ENCODE peak calls at places on chromosomes 13 and 19, in ten cellular contexts. One of them, this sample, is unnamed.

GRCh38 chr13:20801704-20802103 is 27.9 kb upstream of the EEF1AKMT1 start:
- DNase-seq in HCT116: no peak
- DNase-seq in cardiac muscle cell: no peak
- DNase-seq in lower lobe of right lung: no peak
- DNase-seq in H1: no peak
- DNase-seq in MM.1S: no peak
- DNase-seq in osteoblast: no peak
- DNase-seq in breast epithelium: no peak
- DNase-seq in SK-N-SH: no peak
- DNase-seq in adipocyte: no peak
- DNase-seq in this sample: no peak

GRCh38 chr13:53200075-53200474 is 171.5 kb downstream of the OLFM4 start:
- DNase-seq in cardiac muscle cell: no peak
- DNase-seq in lower lobe of right lung: no peak
- DNase-seq in breast epithelium: no peak
- DNase-seq in osteoblast: peak; percentile 66
- DNase-seq in SK-N-SH: no peak
- DNase-seq in MM.1S: no peak
- DNase-seq in H1: no peak
- DNase-seq in adipocyte: no peak
- DNase-seq in HCT116: no peak
- DNase-seq in this sample: no peak

GRCh38 chr13:80477641-80478443 is 136.9 kb upstream of the SPRY2 start:
- DNase-seq in cardiac muscle cell: no peak
- DNase-seq in osteoblast: no peak
- DNase-seq in SK-N-SH: no peak
- DNase-seq in H1: no peak
- DNase-seq in breast epithelium: no peak
- DNase-seq in HCT116: no peak
- DNase-seq in lower lobe of right lung: no peak
- DNase-seq in adipocyte: no peak
- DNase-seq in MM.1S: no peak
- DNase-seq in this sample: no peak

GRCh38 chr13:97395437-97396136 is 38.4 kb upstream of the RAP2A start:
- DNase-seq in breast epithelium: no peak
- DNase-seq in osteoblast: no peak
- DNase-seq in lower lobe of right lung: no peak
- DNase-seq in cardiac muscle cell: no peak
- DNase-seq in H1: no peak
- DNase-seq in SK-N-SH: no peak
- DNase-seq in adipocyte: peak; percentile 48
- DNase-seq in MM.1S: no peak
- DNase-seq in HCT116: no peak
- DNase-seq in this sample: no peak

GRCh38 chr19:33252418-33252962 is 26.8 kb upstream of the SLC7A10 start:
- DNase-seq in breast epithelium: no peak
- DNase-seq in SK-N-SH: no peak
- DNase-seq in HCT116: no peak
- DNase-seq in osteoblast: no peak
- DNase-seq in H1: no peak
- DNase-seq in MM.1S: no peak
- DNase-seq in lower lobe of right lung: peak; percentile 32
- DNase-seq in cardiac muscle cell: no peak
- DNase-seq in adipocyte: no peak
- DNase-seq in this sample: no peak

GRCh38 chr13:70457474-70457873 is 349.2 kb upstream of the KLHL1 start:
- DNase-seq in SK-N-SH: no peak
- DNase-seq in lower lobe of right lung: no peak
- DNase-seq in osteoblast: no peak
- DNase-seq in adipocyte: no peak
- DNase-seq in MM.1S: no peak
- DNase-seq in HCT116: no peak
- DNase-seq in H1: no peak
- DNase-seq in breast epithelium: no peak
- DNase-seq in cardiac muscle cell: no peak
- DNase-seq in this sample: no peak

GRCh38 chr13:113152894-113153809 is 5.3 kb upstream of the PROZ start:
- DNase-seq in osteoblast: peak; percentile 63
- DNase-seq in H1: peak; percentile 81
- DNase-seq in SK-N-SH: peak; percentile 65
- DNase-seq in MM.1S: no peak
- DNase-seq in HCT116: no peak
- DNase-seq in breast epithelium: no peak
- DNase-seq in lower lobe of right lung: peak; percentile 66
- DNase-seq in cardiac muscle cell: peak; percentile 71
- DNase-seq in adipocyte: peak; percentile 8
- DNase-seq in this sample: no peak

GRCh38 chr19:56321981-56322558 is 7.4 kb upstream of the ZSCAN5A start:
- DNase-seq in adipocyte: no peak
- DNase-seq in MM.1S: no peak
- DNase-seq in H1: no peak
- DNase-seq in SK-N-SH: no peak
- DNase-seq in lower lobe of right lung: no peak
- DNase-seq in HCT116: no peak
- DNase-seq in breast epithelium: no peak
- DNase-seq in osteoblast: no peak
- DNase-seq in cardiac muscle cell: no peak
- DNase-seq in this sample: no peak

GRCh38 chr19:39195755-39196154 is 1.0 kb upstream of the NCCRP1 start:
- DNase-seq in MM.1S: no peak
- DNase-seq in H1: no peak
- DNase-seq in HCT116: no peak
- DNase-seq in breast epithelium: no peak
- DNase-seq in cardiac muscle cell: no peak
- DNase-seq in adipocyte: no peak
- DNase-seq in osteoblast: peak; percentile 10
- DNase-seq in SK-N-SH: no peak
- DNase-seq in lower lobe of right lung: no peak
- DNase-seq in this sample: no peak

GRCh38 chr19:43430142-43430710 is 15.5 kb downstream of the TEX101 start:
- DNase-seq in SK-N-SH: no peak
- DNase-seq in lower lobe of right lung: no peak
- DNase-seq in H1: no peak
- DNase-seq in osteoblast: no peak
- DNase-seq in MM.1S: peak; percentile 64
- DNase-seq in breast epithelium: no peak
- DNase-seq in cardiac muscle cell: no peak
- DNase-seq in HCT116: no peak
- DNase-seq in adipocyte: no peak
- DNase-seq in this sample: no peak

GRCh38 chr19:12789904-12790619 is 1.2 kb upstream of the JUNB start:
- DNase-seq in MM.1S: peak; percentile 96
- DNase-seq in osteoblast: peak; percentile 100
- DNase-seq in cardiac muscle cell: peak; percentile 97
- DNase-seq in SK-N-SH: peak; percentile 92
- DNase-seq in HCT116: peak; percentile 89
- DNase-seq in H1: peak; percentile 97
- DNase-seq in breast epithelium: peak; percentile 95
- DNase-seq in adipocyte: peak; percentile 98
- DNase-seq in lower lobe of right lung: peak; percentile 99
- DNase-seq in this sample: peak; percentile 92

GRCh38 chr19:42857544-42857867 is 22.0 kb downstream of the PSG1 start:
- DNase-seq in MM.1S: no peak
- DNase-seq in lower lobe of right lung: no peak
- DNase-seq in breast epithelium: no peak
- DNase-seq in HCT116: no peak
- DNase-seq in adipocyte: no peak
- DNase-seq in SK-N-SH: no peak
- DNase-seq in osteoblast: peak; percentile 10
- DNase-seq in H1: no peak
- DNase-seq in cardiac muscle cell: no peak
- DNase-seq in this sample: no peak

DNA sequence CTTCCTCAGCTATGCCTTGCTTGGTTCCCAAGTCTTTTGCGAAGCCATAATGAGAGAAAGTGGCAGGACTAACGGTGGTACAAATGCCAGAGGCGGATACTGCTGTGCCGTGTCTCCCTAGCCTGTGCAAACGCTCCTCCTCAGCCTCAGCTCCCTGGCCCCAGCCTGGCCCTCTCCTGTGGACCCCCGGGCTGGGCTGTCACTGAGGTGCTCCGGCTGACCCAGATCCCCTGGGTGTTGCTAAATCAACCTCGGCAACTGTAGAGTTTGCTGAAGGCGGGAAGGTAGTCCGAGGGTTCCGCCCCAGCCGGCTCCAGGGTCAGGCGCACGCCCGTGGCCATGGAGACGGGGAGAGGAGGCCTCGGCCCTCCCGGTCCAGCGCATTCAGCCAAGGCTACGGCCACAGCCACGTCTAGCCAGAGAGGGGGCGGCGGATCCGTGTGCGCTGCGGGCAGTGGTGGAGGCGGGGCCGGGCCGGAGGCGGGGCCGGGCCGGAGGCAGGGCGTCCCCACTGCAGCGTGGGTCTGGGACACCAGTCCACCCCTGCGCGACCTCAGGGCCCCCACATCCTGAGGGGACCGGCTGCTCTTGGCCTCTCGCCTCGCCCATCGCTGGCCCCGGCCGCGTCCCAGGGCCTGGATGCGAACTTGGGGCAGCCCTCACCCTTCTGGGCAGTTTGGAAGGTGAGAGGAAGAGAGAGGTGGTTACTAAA is 16.4 kb upstream of the ZNF492 start:
- DNase-seq in osteoblast: peak; percentile 62
- DNase-seq in lower lobe of right lung: no peak
- DNase-seq in adipocyte: no peak
- DNase-seq in cardiac muscle cell: no peak
- DNase-seq in SK-N-SH: peak; percentile 56
- DNase-seq in MM.1S: no peak
- DNase-seq in breast epithelium: no peak
- DNase-seq in HCT116: no peak
- DNase-seq in H1: no peak
- DNase-seq in this sample: no peak
- H3K9me3 ChIP-seq in osteoblast: no peaks in the 10 kb centered on the region
- H3K9me3 ChIP-seq in lower lobe of right lung: no peaks in the 10 kb centered on the region
- H3K9me3 ChIP-seq in adipocyte: no peaks in the 10 kb centered on the region
- H3K9me3 ChIP-seq in cardiac muscle cell: no peaks in the 10 kb centered on the region
- H3K9me3 ChIP-seq in SK-N-SH: no peaks in the 10 kb centered on the region
- H3K9me3 ChIP-seq in MM.1S: no peaks in the 10 kb centered on the region
- H3K9me3 ChIP-seq in breast epithelium: no peaks in the 10 kb centered on the region
- H3K9me3 ChIP-seq in HCT116: no peaks in the 10 kb centered on the region
- H3K9me3 ChIP-seq in H1: peaks cover 42% of the 10 kb centered on the region
- H3K9me3 ChIP-seq in this sample: peaks cover 46% of the 10 kb centered on the region

GRCh38 chr19:47450478-47450877 is 21.2 kb downstream of the SLC8A2 start:
- DNase-seq in lower lobe of right lung: no peak
- DNase-seq in H1: no peak
- DNase-seq in breast epithelium: no peak
- DNase-seq in MM.1S: no peak
- DNase-seq in adipocyte: no peak
- DNase-seq in osteoblast: no peak
- DNase-seq in HCT116: no peak
- DNase-seq in SK-N-SH: no peak
- DNase-seq in cardiac muscle cell: no peak
- DNase-seq in this sample: no peak
- H3K27me3 ChIP-seq in lower lobe of right lung: peaks cover 48% of the 10 kb centered on the region
- H3K27me3 ChIP-seq in H1: peaks cover 8% of the 10 kb centered on the region
- H3K27me3 ChIP-seq in breast epithelium: peaks cover 4% of the 10 kb centered on the region
- H3K27me3 ChIP-seq in MM.1S: peaks cover 79% of the 10 kb centered on the region
- H3K27me3 ChIP-seq in adipocyte: peaks cover 61% of the 10 kb centered on the region
- H3K27me3 ChIP-seq in osteoblast: peaks cover 55% of the 10 kb centered on the region
- H3K27me3 ChIP-seq in HCT116: peaks cover 6% of the 10 kb centered on the region
- H3K27me3 ChIP-seq in SK-N-SH: no peaks in the 10 kb centered on the region
- H3K27me3 ChIP-seq in cardiac muscle cell: peaks cover 34% of the 10 kb centered on the region
- H3K27me3 ChIP-seq in this sample: peaks cover 46% of the 10 kb centered on the region

DNA sequence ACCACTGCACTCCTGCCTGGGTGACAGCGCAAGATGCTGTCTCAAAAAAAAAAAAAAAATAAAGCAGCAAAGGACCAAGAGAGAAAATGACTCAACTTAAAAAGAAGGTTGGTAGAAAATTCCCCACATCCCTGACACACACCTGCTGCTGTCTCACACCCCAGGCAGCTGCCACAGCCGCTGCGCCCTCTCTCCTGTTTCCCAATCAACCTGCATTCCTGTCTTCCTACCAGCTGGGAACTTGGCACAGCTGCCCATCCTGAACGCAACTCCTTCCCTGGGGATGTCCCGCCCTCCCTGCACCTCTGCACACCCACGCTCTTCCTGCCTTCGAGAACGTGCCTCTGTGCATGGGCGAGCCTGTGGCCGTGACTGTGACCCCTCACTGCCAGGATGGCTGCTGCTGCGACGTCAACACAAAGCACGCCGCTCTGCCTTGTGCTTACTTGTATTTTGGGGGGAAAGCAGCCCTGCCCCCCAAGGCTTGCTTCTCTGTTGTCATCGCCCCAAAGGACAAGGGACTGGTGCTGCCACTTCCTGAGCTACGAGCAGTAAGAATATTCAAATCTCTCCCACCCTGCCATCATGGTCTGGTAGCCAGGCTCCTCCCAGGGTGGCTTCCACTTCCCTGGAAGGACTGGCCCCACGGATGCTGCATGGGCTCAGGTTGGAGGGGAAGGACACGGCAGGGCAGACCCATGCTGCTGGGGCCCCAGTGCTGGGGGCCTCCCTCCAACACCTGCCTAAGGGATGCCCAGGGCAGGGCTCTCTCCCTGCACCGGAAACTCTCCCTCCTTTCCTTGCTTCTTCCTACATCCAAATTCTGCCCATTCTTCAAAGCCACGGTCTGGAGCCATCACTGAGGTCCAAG is 20.7 kb downstream of the SH3GL1 start:
- DNase-seq in breast epithelium: no peak
- DNase-seq in adipocyte: peak; percentile 34
- DNase-seq in SK-N-SH: peak; percentile 18
- DNase-seq in lower lobe of right lung: peak; percentile 81
- DNase-seq in MM.1S: no peak
- DNase-seq in cardiac muscle cell: no peak
- DNase-seq in HCT116: no peak
- DNase-seq in osteoblast: peak; percentile 57
- DNase-seq in H1: no peak
- DNase-seq in this sample: no peak
- H3K9me3 ChIP-seq in breast epithelium: no peaks in the 10 kb centered on the region
- H3K9me3 ChIP-seq in adipocyte: no peaks in the 10 kb centered on the region
- H3K9me3 ChIP-seq in SK-N-SH: no peaks in the 10 kb centered on the region
- H3K9me3 ChIP-seq in lower lobe of right lung: no peaks in the 10 kb centered on the region
- H3K9me3 ChIP-seq in MM.1S: no peaks in the 10 kb centered on the region
- H3K9me3 ChIP-seq in cardiac muscle cell: no peaks in the 10 kb centered on the region
- H3K9me3 ChIP-seq in HCT116: no peaks in the 10 kb centered on the region
- H3K9me3 ChIP-seq in osteoblast: no peaks in the 10 kb centered on the region
- H3K9me3 ChIP-seq in H1: no peaks in the 10 kb centered on the region
- H3K9me3 ChIP-seq in this sample: no peaks in the 10 kb centered on the region

GRCh38 chr13:99955107-99955746 is 16.3 kb downstream of the ZIC5 start:
- DNase-seq in cardiac muscle cell: no peak
- DNase-seq in adipocyte: no peak
- DNase-seq in H1: peak; percentile 63
- DNase-seq in SK-N-SH: no peak
- DNase-seq in lower lobe of right lung: no peak
- DNase-seq in MM.1S: no peak
- DNase-seq in HCT116: no peak
- DNase-seq in breast epithelium: no peak
- DNase-seq in osteoblast: no peak
- DNase-seq in this sample: no peak
- H3K27me3 ChIP-seq in cardiac muscle cell: peaks cover 86% of the 10 kb centered on the region
- H3K27me3 ChIP-seq in adipocyte: peaks cover 88% of the 10 kb centered on the region
- H3K27me3 ChIP-seq in H1: peaks cover 49% of the 10 kb centered on the region
- H3K27me3 ChIP-seq in SK-N-SH: peaks cover 100% of the 10 kb centered on the region
- H3K27me3 ChIP-seq in lower lobe of right lung: peaks cover 92% of the 10 kb centered on the region
- H3K27me3 ChIP-seq in MM.1S: peaks cover 9% of the 10 kb centered on the region
- H3K27me3 ChIP-seq in HCT116: no peaks in the 10 kb centered on the region
- H3K27me3 ChIP-seq in breast epithelium: peaks cover 13% of the 10 kb centered on the region
- H3K27me3 ChIP-seq in osteoblast: peaks cover 93% of the 10 kb centered on the region
- H3K27me3 ChIP-seq in this sample: peaks cover 80% of the 10 kb centered on the region